ENCODE peak calls at places on chromosomes 6 and 20, in five cellular contexts. One of them, this sample, is unnamed.

GRCh38 chr20:19515074-19515473 is 243.0 kb upstream of the RIN2 start:
- DNase-seq in stimulated activated CD4-positive, alpha-beta T cell treated with anti-CD3 and anti-CD28 coated beads, Interleukin-1b, Interleukin-23, amount 100 ng/mL, for 4 hours: no peak
- DNase-seq in right atrium auricular region: no peak
- DNase-seq in astrocyte of the spinal cord: no peak
- DNase-seq in SJSA1: no peak
- DNase-seq in this sample: no peak

GRCh38 chr20:4919047-4919704 is 82.1 kb downstream of the SLC23A2 start:
- DNase-seq in stimulated activated CD4-positive, alpha-beta T cell treated with anti-CD3 and anti-CD28 coated beads, Interleukin-1b, Interleukin-23, amount 100 ng/mL, for 4 hours: no peak
- DNase-seq in right atrium auricular region: no peak
- DNase-seq in astrocyte of the spinal cord: no peak
- DNase-seq in SJSA1: no peak
- DNase-seq in this sample: no peak

GRCh38 chr6:94510877-94511276 is 1066.5 kb upstream of the MANEA start:
- DNase-seq in stimulated activated CD4-positive, alpha-beta T cell treated with anti-CD3 and anti-CD28 coated beads, Interleukin-1b, Interleukin-23, amount 100 ng/mL, for 4 hours: no peak
- DNase-seq in right atrium auricular region: no peak
- DNase-seq in astrocyte of the spinal cord: no peak
- DNase-seq in SJSA1: no peak
- DNase-seq in this sample: peak; percentile 80

GRCh38 chr6:140979642-140980091 is 1153.1 kb upstream of the GJE1 start:
- DNase-seq in stimulated activated CD4-positive, alpha-beta T cell treated with anti-CD3 and anti-CD28 coated beads, Interleukin-1b, Interleukin-23, amount 100 ng/mL, for 4 hours: no peak
- DNase-seq in right atrium auricular region: peak; percentile 60
- DNase-seq in astrocyte of the spinal cord: peak; percentile 92
- DNase-seq in SJSA1: peak; percentile 53
- DNase-seq in this sample: no peak

GRCh38 chr6:33425668-33426577 is 6.1 kb downstream of the SYNGAP1 start:
- DNase-seq in stimulated activated CD4-positive, alpha-beta T cell treated with anti-CD3 and anti-CD28 coated beads, Interleukin-1b, Interleukin-23, amount 100 ng/mL, for 4 hours: peak; percentile 75
- DNase-seq in right atrium auricular region: peak; percentile 88
- DNase-seq in astrocyte of the spinal cord: peak; percentile 86
- DNase-seq in SJSA1: peak; percentile 82
- DNase-seq in this sample: peak; percentile 94

GRCh38 chr6:97947841-97948240 is 664.8 kb upstream of the MMS22L start:
- DNase-seq in stimulated activated CD4-positive, alpha-beta T cell treated with anti-CD3 and anti-CD28 coated beads, Interleukin-1b, Interleukin-23, amount 100 ng/mL, for 4 hours: no peak
- DNase-seq in right atrium auricular region: no peak
- DNase-seq in astrocyte of the spinal cord: peak; percentile 87
- DNase-seq in SJSA1: no peak
- DNase-seq in this sample: no peak

GRCh38 chr6:25889877-25890853 is 16.1 kb upstream of the SLC17A3 start:
- DNase-seq in stimulated activated CD4-positive, alpha-beta T cell treated with anti-CD3 and anti-CD28 coated beads, Interleukin-1b, Interleukin-23, amount 100 ng/mL, for 4 hours: no peak
- DNase-seq in right atrium auricular region: no peak
- DNase-seq in astrocyte of the spinal cord: peak; percentile 14
- DNase-seq in SJSA1: peak; percentile 34
- DNase-seq in this sample: no peak

GRCh38 chr6:2989332-2990178 is 10.1 kb upstream of the NQO2 start:
- DNase-seq in stimulated activated CD4-positive, alpha-beta T cell treated with anti-CD3 and anti-CD28 coated beads, Interleukin-1b, Interleukin-23, amount 100 ng/mL, for 4 hours: peak; percentile 43
- DNase-seq in right atrium auricular region: peak; percentile 95
- DNase-seq in astrocyte of the spinal cord: peak; percentile 98
- DNase-seq in SJSA1: peak; percentile 98
- DNase-seq in this sample: peak; percentile 92